ENCODE peak calls at places on chromosomes 7 and 10, in nine cellular contexts. H is heart left ventricle, P is prostate gland, F is breast epithelium, N is left ventricle myocardium inferior, D is IMR-90, L is adipocyte, Q is body of pancreas, K is bronchial epithelial cell. C is an unnamed sample.
A peak's percentile ranks its signal among the peaks of the same experiment; 100 is the strongest.

GRCh38 chr10:51371725-51372124 is 297.4 kb downstream of the PRKG1 start:
- DNase-seq in H (no peak), P (no peak), F (no peak), N (no peak), D (no peak), L (no peak), Q (peak; percentile 9), K (no peak), C (no peak)

GRCh38 chr10:49743464-49744075 is 18.6 kb downstream of the OGDHL start:
- DNase-seq in H (no peak), P (no peak), F (peak; percentile 5), N (no peak), D (no peak), L (no peak), Q (no peak), K (no peak), C (no peak)

GRCh38 chr7:55066479-55066878 is 47.7 kb downstream of the EGFR start:
- DNase-seq in H (no peak), P (no peak), F (no peak), N (no peak), D (no peak), L (peak; percentile 38), Q (no peak), K (no peak), C (no peak)

GRCh38 chr7:141992688-141993087 is 3.0 kb upstream of the MGAM start:
- DNase-seq in H (no peak), P (no peak), F (no peak), N (no peak), D (no peak), L (no peak), Q (peak; percentile 26), K (no peak), C (no peak)

GRCh38 chr7:47458057-47458456 is 123.9 kb downstream of the TNS3 start:
- DNase-seq in H (peak; percentile 85), P (no peak), F (no peak), N (peak; percentile 61), D (peak; percentile 99), L (peak; percentile 82), Q (peak; percentile 69), K (no peak), C (no peak)

GRCh38 chr7:140298213-140298612 is 100.1 kb downstream of the SLC37A3 start:
- DNase-seq in H (no peak), P (no peak), F (no peak), N (no peak), D (no peak), L (no peak), Q (no peak), K (peak; percentile 6), C (no peak)

GRCh38 chr10:34018129-34018528 is 683.7 kb upstream of the NRP1 start:
- DNase-seq in H (no peak), P (no peak), F (no peak), N (no peak), D (peak; percentile 26), L (no peak), Q (no peak), K (peak; percentile 45), C (no peak)

GRCh38 chr10:71746344-71747037 is 26.8 kb downstream of the VSIR start:
- DNase-seq in H (peak; percentile 82), P (no peak), F (no peak), N (peak; percentile 67), D (no peak), L (no peak), Q (peak; percentile 73), K (no peak), C (no peak)

GRCh38 chr10:21981118-21981517 is 22.4 kb downstream of the DNAJC1 start:
- DNase-seq in H (no peak), P (no peak), F (no peak), N (no peak), D (no peak), L (no peak), Q (no peak), K (no peak), C (no peak)

GRCh38 chr10:122222638-122223037 is 48.5 kb upstream of the BTBD16 start:
- DNase-seq in H (no peak), P (no peak), F (no peak), N (no peak), D (no peak), L (no peak), Q (no peak), K (no peak), C (no peak)

GRCh38 chr10:34637419-34637911 is 177.6 kb downstream of the PARD3 start:
- DNase-seq in H (peak; percentile 75), P (peak; percentile 52), F (peak; percentile 34), N (peak; percentile 57), D (peak; percentile 23), L (peak; percentile 76), Q (peak; percentile 80), K (peak; percentile 29), C (peak; percentile 70)

GRCh38 chr10:20993387-20994170 is 96.5 kb upstream of the NEBL start:
- DNase-seq in H (no peak), P (no peak), F (no peak), N (no peak), D (no peak), L (no peak), Q (no peak), K (peak; percentile 84), C (no peak)

GRCh38 chr10:84177541-84178386 is 4.2 kb downstream of the GPR15LG start:
- DNase-seq in H (peak; percentile 75), P (peak; percentile 34), F (no peak), N (peak; percentile 44), D (no peak), L (no peak), Q (no peak), K (peak; percentile 50), C (no peak)

GRCh38 chr7:21023841-21024502 is 237.3 kb upstream of the SP8 start:
- DNase-seq in H (no peak), P (no peak), F (no peak), N (no peak), D (no peak), L (no peak), Q (no peak), K (no peak), C (no peak)

GRCh38 chr7:21028186-21028989 is 241.7 kb upstream of the SP8 start:
- DNase-seq in H (no peak), P (no peak), F (no peak), N (no peak), D (no peak), L (peak; percentile 3), Q (no peak), K (peak; percentile 84), C (no peak)

GRCh38 chr7:21030237-21030636 is 243.6 kb upstream of the SP8 start:
- DNase-seq in H (no peak), P (no peak), F (no peak), N (no peak), D (no peak), L (no peak), Q (no peak), K (no peak), C (no peak)

GRCh38 chr7:21028990-21029337 is 242.3 kb upstream of the SP8 start:
- DNase-seq in H (no peak), P (no peak), F (no peak), N (no peak), D (no peak), L (no peak), Q (no peak), K (no peak), C (no peak)
- H3K27me3 ChIP-seq in H (no peaks in the 10 kb centered on the region), P (no peaks in the 10 kb centered on the region), F (no peaks in the 10 kb centered on the region), N (no peaks in the 10 kb centered on the region), D (no peaks in the 10 kb centered on the region), L (no peaks in the 10 kb centered on the region), Q (no peaks in the 10 kb centered on the region), K (no peaks in the 10 kb centered on the region), C (peaks cover 3% of the 10 kb centered on the region)

DNA sequence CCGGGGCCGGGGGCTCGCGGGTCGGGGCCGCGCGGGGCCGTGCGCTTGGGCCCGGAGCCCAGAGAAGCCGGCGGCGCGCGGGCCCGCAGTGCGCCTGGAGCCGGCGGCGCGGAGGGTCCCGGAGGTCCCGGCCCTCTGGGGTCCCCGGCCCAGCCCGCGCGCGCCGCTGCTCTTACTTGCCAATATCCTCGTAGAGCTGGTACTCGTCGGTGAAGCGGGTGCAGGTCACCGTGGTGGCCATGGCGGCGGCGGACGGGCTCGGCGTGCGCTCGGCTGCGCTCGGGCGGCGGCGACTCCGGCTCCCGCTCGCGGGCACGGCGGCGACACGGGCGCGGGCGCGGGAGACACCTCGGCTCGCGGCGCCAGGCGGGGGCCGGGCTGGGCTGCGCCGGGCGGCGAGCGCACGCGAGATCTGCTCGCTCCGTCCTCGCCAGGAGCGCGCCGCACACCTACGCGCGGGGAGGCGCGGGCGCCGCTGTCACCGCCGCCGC is at the start of gene CAMK2B:
- DNase-seq in H (no peak), P (no peak), F (no peak), N (no peak), D (no peak), L (peak; percentile 19), Q (no peak), K (no peak), C (peak; percentile 73)
- H3K27me3 ChIP-seq in H (peaks cover 5% of the 10 kb centered on the region), P (no peaks in the 10 kb centered on the region), F (no peaks in the 10 kb centered on the region), N (peaks cover 33% of the 10 kb centered on the region), D (peaks cover 53% of the 10 kb centered on the region), L (peaks cover 11% of the 10 kb centered on the region), Q (no peaks in the 10 kb centered on the region), K (peaks cover 39% of the 10 kb centered on the region), C (no peaks in the 10 kb centered on the region)

DNA sequence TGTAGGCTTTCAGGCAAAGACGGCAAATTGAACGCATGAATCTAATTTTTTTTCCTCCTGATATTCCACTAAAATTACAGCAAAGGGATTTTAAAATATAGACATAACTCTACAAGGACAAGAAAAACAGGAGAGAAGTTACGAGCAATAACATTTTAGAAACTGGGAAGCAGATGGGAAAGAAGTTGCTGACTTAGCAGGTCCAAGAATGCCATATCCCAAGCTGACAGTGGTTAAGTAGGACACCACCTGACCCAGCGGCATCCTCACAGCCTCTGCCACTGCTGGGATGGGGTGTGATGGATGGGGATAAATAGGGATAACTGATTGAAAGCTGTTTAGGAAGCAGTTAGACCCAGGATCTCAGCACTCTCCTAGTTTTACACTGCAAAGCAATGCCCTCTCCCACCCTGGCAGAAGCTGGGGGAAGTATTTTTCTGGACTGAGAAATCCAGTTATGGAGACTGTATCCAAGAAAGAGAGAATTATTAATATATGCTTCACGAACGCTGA is 99.3 kb upstream of the LEP start:
- DNase-seq in H (no peak), P (no peak), F (no peak), N (no peak), D (no peak), L (no peak), Q (no peak), K (no peak), C (no peak)
- H3K27me3 ChIP-seq in H (peaks cover 17% of the 10 kb centered on the region), P (peaks cover 3% of the 10 kb centered on the region), F (no peaks in the 10 kb centered on the region), N (peaks cover 65% of the 10 kb centered on the region), D (peaks cover 31% of the 10 kb centered on the region), L (peaks cover 35% of the 10 kb centered on the region), Q (no peaks in the 10 kb centered on the region), K (peaks cover 4% of the 10 kb centered on the region), C (no peaks in the 10 kb centered on the region)

DNA sequence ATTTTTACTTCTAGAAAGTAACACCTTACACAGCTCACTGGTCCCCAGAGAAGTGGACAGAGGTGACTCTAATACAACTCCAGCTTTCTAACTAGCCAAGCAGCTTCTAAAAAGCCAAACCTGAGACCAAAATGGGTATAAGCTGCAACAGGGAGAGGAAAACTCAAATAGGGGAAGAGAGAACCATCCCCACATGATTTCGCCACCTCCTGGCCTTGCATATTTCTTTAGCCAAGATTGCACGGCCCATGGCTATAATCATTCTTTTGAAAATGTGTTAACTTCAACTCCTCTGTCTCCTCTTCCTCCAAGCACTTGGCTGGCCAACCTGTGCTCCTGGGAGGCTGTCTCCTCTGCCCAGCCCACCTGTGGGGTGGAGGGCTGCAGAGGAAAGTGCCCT is 28.7 kb downstream of the NUP42 start:
- DNase-seq in H (no peak), P (no peak), F (no peak), N (no peak), D (no peak), L (no peak), Q (no peak), K (no peak), C (no peak)
- H3K27me3 ChIP-seq in H (no peaks in the 10 kb centered on the region), P (no peaks in the 10 kb centered on the region), F (no peaks in the 10 kb centered on the region), N (no peaks in the 10 kb centered on the region), D (peaks cover 2% of the 10 kb centered on the region), L (no peaks in the 10 kb centered on the region), Q (no peaks in the 10 kb centered on the region), K (no peaks in the 10 kb centered on the region), C (no peaks in the 10 kb centered on the region)

C was measured in dorsolateral prefrontal cortex.